ENCODE peak calls at places on chromosomes 11 and 22, in nine cellular contexts. One of them, this sample, is unnamed.
A peak's percentile ranks its signal among the peaks of the same experiment; 100 is the strongest.

GRCh38 chr11:114259551-114259983 is 36.6 kb upstream of the NNMT start:
- DNase-seq in stomach: no peak
- DNase-seq in activated CD4-positive, alpha-beta T cell treated with anti-CD3 and anti-CD28 coated beads, Interleukin-2, amount 10 ng/mL, durations not matched to agents 7 days and 5 days: no peak
- DNase-seq in nucleus accumbens: no peak
- DNase-seq in A549: no peak
- DNase-seq in central memory CD8-positive, alpha-beta T cell: no peak
- DNase-seq in fibroblast of villous mesenchyme: no peak
- DNase-seq in iPS-NIHi11: no peak
- DNase-seq in NCI-H345: peak; percentile 88
- DNase-seq in this sample: no peak

GRCh38 chr11:2810401-2811205 is 75.0 kb downstream of the CDKN1C start:
- DNase-seq in stomach: no peak
- DNase-seq in activated CD4-positive, alpha-beta T cell treated with anti-CD3 and anti-CD28 coated beads, Interleukin-2, amount 10 ng/mL, durations not matched to agents 7 days and 5 days: no peak
- DNase-seq in nucleus accumbens: no peak
- DNase-seq in A549: no peak
- DNase-seq in central memory CD8-positive, alpha-beta T cell: no peak
- DNase-seq in fibroblast of villous mesenchyme: no peak
- DNase-seq in iPS-NIHi11: no peak
- DNase-seq in NCI-H345: no peak
- DNase-seq in this sample: no peak

GRCh38 chr11:62611705-62612365 is 740 bp downstream of the EML3 start:
- DNase-seq in stomach: peak; percentile 57
- DNase-seq in activated CD4-positive, alpha-beta T cell treated with anti-CD3 and anti-CD28 coated beads, Interleukin-2, amount 10 ng/mL, durations not matched to agents 7 days and 5 days: no peak
- DNase-seq in nucleus accumbens: no peak
- DNase-seq in A549: peak; percentile 48
- DNase-seq in central memory CD8-positive, alpha-beta T cell: peak; percentile 48
- DNase-seq in fibroblast of villous mesenchyme: peak; percentile 55
- DNase-seq in iPS-NIHi11: peak; percentile 36
- DNase-seq in NCI-H345: no peak
- DNase-seq in this sample: peak; percentile 53

GRCh38 chr11:43691332-43691731 is 10.8 kb downstream of the HSD17B12 start:
- DNase-seq in stomach: no peak
- DNase-seq in activated CD4-positive, alpha-beta T cell treated with anti-CD3 and anti-CD28 coated beads, Interleukin-2, amount 10 ng/mL, durations not matched to agents 7 days and 5 days: no peak
- DNase-seq in nucleus accumbens: no peak
- DNase-seq in A549: no peak
- DNase-seq in central memory CD8-positive, alpha-beta T cell: no peak
- DNase-seq in fibroblast of villous mesenchyme: no peak
- DNase-seq in iPS-NIHi11: no peak
- DNase-seq in NCI-H345: no peak
- DNase-seq in this sample: no peak

GRCh38 chr11:117734596-117734995 is 62.4 kb downstream of the DSCAML1 start:
- DNase-seq in stomach: no peak
- DNase-seq in activated CD4-positive, alpha-beta T cell treated with anti-CD3 and anti-CD28 coated beads, Interleukin-2, amount 10 ng/mL, durations not matched to agents 7 days and 5 days: no peak
- DNase-seq in nucleus accumbens: peak; percentile 45
- DNase-seq in A549: no peak
- DNase-seq in central memory CD8-positive, alpha-beta T cell: no peak
- DNase-seq in fibroblast of villous mesenchyme: no peak
- DNase-seq in iPS-NIHi11: no peak
- DNase-seq in NCI-H345: peak; percentile 79
- DNase-seq in this sample: no peak

GRCh38 chr11:111812211-111812610 is 46.0 kb upstream of the PPP2R1B start:
- DNase-seq in stomach: no peak
- DNase-seq in activated CD4-positive, alpha-beta T cell treated with anti-CD3 and anti-CD28 coated beads, Interleukin-2, amount 10 ng/mL, durations not matched to agents 7 days and 5 days: no peak
- DNase-seq in nucleus accumbens: no peak
- DNase-seq in A549: no peak
- DNase-seq in central memory CD8-positive, alpha-beta T cell: no peak
- DNase-seq in fibroblast of villous mesenchyme: no peak
- DNase-seq in iPS-NIHi11: no peak
- DNase-seq in NCI-H345: no peak
- DNase-seq in this sample: no peak

GRCh38 chr11:44858796-44859527 is 91.7 kb downstream of the TP53I11 start:
- DNase-seq in stomach: no peak
- DNase-seq in activated CD4-positive, alpha-beta T cell treated with anti-CD3 and anti-CD28 coated beads, Interleukin-2, amount 10 ng/mL, durations not matched to agents 7 days and 5 days: no peak
- DNase-seq in nucleus accumbens: no peak
- DNase-seq in A549: no peak
- DNase-seq in central memory CD8-positive, alpha-beta T cell: no peak
- DNase-seq in fibroblast of villous mesenchyme: peak; percentile 44
- DNase-seq in iPS-NIHi11: no peak
- DNase-seq in NCI-H345: no peak
- DNase-seq in this sample: no peak

GRCh38 chr11:80285076-80285790 is 844.4 kb upstream of the TENM4 start:
- DNase-seq in stomach: no peak
- DNase-seq in activated CD4-positive, alpha-beta T cell treated with anti-CD3 and anti-CD28 coated beads, Interleukin-2, amount 10 ng/mL, durations not matched to agents 7 days and 5 days: no peak
- DNase-seq in nucleus accumbens: no peak
- DNase-seq in A549: no peak
- DNase-seq in central memory CD8-positive, alpha-beta T cell: no peak
- DNase-seq in fibroblast of villous mesenchyme: no peak
- DNase-seq in iPS-NIHi11: no peak
- DNase-seq in NCI-H345: no peak
- DNase-seq in this sample: no peak

GRCh38 chr11:118437046-118437735 is 899 bp downstream of the KMT2A start:
- DNase-seq in stomach: no peak
- DNase-seq in activated CD4-positive, alpha-beta T cell treated with anti-CD3 and anti-CD28 coated beads, Interleukin-2, amount 10 ng/mL, durations not matched to agents 7 days and 5 days: peak; percentile 54
- DNase-seq in nucleus accumbens: no peak
- DNase-seq in A549: peak; percentile 28
- DNase-seq in central memory CD8-positive, alpha-beta T cell: no peak
- DNase-seq in fibroblast of villous mesenchyme: peak; percentile 43
- DNase-seq in iPS-NIHi11: peak; percentile 66
- DNase-seq in NCI-H345: peak; percentile 63
- DNase-seq in this sample: peak; percentile 23

GRCh38 chr11:61106906-61107470 is 4.7 kb downstream of the CD5 start:
- DNase-seq in stomach: no peak
- DNase-seq in activated CD4-positive, alpha-beta T cell treated with anti-CD3 and anti-CD28 coated beads, Interleukin-2, amount 10 ng/mL, durations not matched to agents 7 days and 5 days: no peak
- DNase-seq in nucleus accumbens: no peak
- DNase-seq in A549: no peak
- DNase-seq in central memory CD8-positive, alpha-beta T cell: no peak
- DNase-seq in fibroblast of villous mesenchyme: no peak
- DNase-seq in iPS-NIHi11: no peak
- DNase-seq in NCI-H345: no peak
- DNase-seq in this sample: no peak

GRCh38 chr11:66313321-66314185 is 3.3 kb downstream of the CD248 start:
- DNase-seq in stomach: no peak
- DNase-seq in activated CD4-positive, alpha-beta T cell treated with anti-CD3 and anti-CD28 coated beads, Interleukin-2, amount 10 ng/mL, durations not matched to agents 7 days and 5 days: no peak
- DNase-seq in nucleus accumbens: no peak
- DNase-seq in A549: no peak
- DNase-seq in central memory CD8-positive, alpha-beta T cell: no peak
- DNase-seq in fibroblast of villous mesenchyme: peak; percentile 50
- DNase-seq in iPS-NIHi11: peak; percentile 56
- DNase-seq in NCI-H345: no peak
- DNase-seq in this sample: no peak

GRCh38 chr22:29108137-29108536 is 35.3 kb downstream of the KREMEN1 start:
- DNase-seq in stomach: no peak
- DNase-seq in activated CD4-positive, alpha-beta T cell treated with anti-CD3 and anti-CD28 coated beads, Interleukin-2, amount 10 ng/mL, durations not matched to agents 7 days and 5 days: no peak
- DNase-seq in nucleus accumbens: no peak
- DNase-seq in A549: peak; percentile 38
- DNase-seq in central memory CD8-positive, alpha-beta T cell: no peak
- DNase-seq in fibroblast of villous mesenchyme: peak; percentile 79
- DNase-seq in iPS-NIHi11: no peak
- DNase-seq in NCI-H345: no peak
- DNase-seq in this sample: no peak

GRCh38 chr11:106086135-106086534 is 8.7 kb downstream of the AASDHPPT start:
- DNase-seq in stomach: no peak
- DNase-seq in activated CD4-positive, alpha-beta T cell treated with anti-CD3 and anti-CD28 coated beads, Interleukin-2, amount 10 ng/mL, durations not matched to agents 7 days and 5 days: no peak
- DNase-seq in nucleus accumbens: no peak
- DNase-seq in A549: no peak
- DNase-seq in central memory CD8-positive, alpha-beta T cell: no peak
- DNase-seq in fibroblast of villous mesenchyme: no peak
- DNase-seq in iPS-NIHi11: no peak
- DNase-seq in NCI-H345: no peak
- DNase-seq in this sample: no peak

GRCh38 chr22:43852605-43853327 is 9.5 kb downstream of the SULT4A1 start:
- DNase-seq in stomach: no peak
- DNase-seq in activated CD4-positive, alpha-beta T cell treated with anti-CD3 and anti-CD28 coated beads, Interleukin-2, amount 10 ng/mL, durations not matched to agents 7 days and 5 days: no peak
- DNase-seq in nucleus accumbens: no peak
- DNase-seq in A549: no peak
- DNase-seq in central memory CD8-positive, alpha-beta T cell: no peak
- DNase-seq in fibroblast of villous mesenchyme: no peak
- DNase-seq in iPS-NIHi11: no peak
- DNase-seq in NCI-H345: no peak
- DNase-seq in this sample: no peak

GRCh38 chr22:29151316-29151715 is 54.4 kb upstream of the EMID1 start:
- DNase-seq in stomach: peak; percentile 3
- DNase-seq in activated CD4-positive, alpha-beta T cell treated with anti-CD3 and anti-CD28 coated beads, Interleukin-2, amount 10 ng/mL, durations not matched to agents 7 days and 5 days: no peak
- DNase-seq in nucleus accumbens: no peak
- DNase-seq in A549: no peak
- DNase-seq in central memory CD8-positive, alpha-beta T cell: no peak
- DNase-seq in fibroblast of villous mesenchyme: no peak
- DNase-seq in iPS-NIHi11: peak; percentile 43
- DNase-seq in NCI-H345: no peak
- DNase-seq in this sample: no peak

GRCh38 chr22:25048659-25049657 is 96.4 kb downstream of the KIAA1671 start:
- DNase-seq in stomach: peak; percentile 70
- DNase-seq in activated CD4-positive, alpha-beta T cell treated with anti-CD3 and anti-CD28 coated beads, Interleukin-2, amount 10 ng/mL, durations not matched to agents 7 days and 5 days: peak; percentile 80
- DNase-seq in nucleus accumbens: no peak
- DNase-seq in A549: peak; percentile 64
- DNase-seq in central memory CD8-positive, alpha-beta T cell: peak; percentile 49
- DNase-seq in fibroblast of villous mesenchyme: peak; percentile 62
- DNase-seq in iPS-NIHi11: peak; percentile 90
- DNase-seq in NCI-H345: peak; percentile 44
- DNase-seq in this sample: peak; percentile 49

GRCh38 chr11:119995730-119996491 is 142.0 kb downstream of the TRIM29 start:
- DNase-seq in stomach: no peak
- DNase-seq in activated CD4-positive, alpha-beta T cell treated with anti-CD3 and anti-CD28 coated beads, Interleukin-2, amount 10 ng/mL, durations not matched to agents 7 days and 5 days: no peak
- DNase-seq in nucleus accumbens: no peak
- DNase-seq in A549: no peak
- DNase-seq in central memory CD8-positive, alpha-beta T cell: no peak
- DNase-seq in fibroblast of villous mesenchyme: no peak
- DNase-seq in iPS-NIHi11: peak; percentile 6
- DNase-seq in NCI-H345: no peak
- DNase-seq in this sample: no peak

GRCh38 chr11:132604446-132604845 is 927.9 kb downstream of the OPCML start:
- DNase-seq in stomach: no peak
- DNase-seq in activated CD4-positive, alpha-beta T cell treated with anti-CD3 and anti-CD28 coated beads, Interleukin-2, amount 10 ng/mL, durations not matched to agents 7 days and 5 days: no peak
- DNase-seq in nucleus accumbens: no peak
- DNase-seq in A549: no peak
- DNase-seq in central memory CD8-positive, alpha-beta T cell: no peak
- DNase-seq in fibroblast of villous mesenchyme: peak; percentile 35
- DNase-seq in iPS-NIHi11: no peak
- DNase-seq in NCI-H345: no peak
- DNase-seq in this sample: no peak

GRCh38 chr11:130102457-130103249 is 33.0 kb downstream of the APLP2 start:
- DNase-seq in stomach: no peak
- DNase-seq in activated CD4-positive, alpha-beta T cell treated with anti-CD3 and anti-CD28 coated beads, Interleukin-2, amount 10 ng/mL, durations not matched to agents 7 days and 5 days: no peak
- DNase-seq in nucleus accumbens: no peak
- DNase-seq in A549: no peak
- DNase-seq in central memory CD8-positive, alpha-beta T cell: no peak
- DNase-seq in fibroblast of villous mesenchyme: no peak
- DNase-seq in iPS-NIHi11: no peak
- DNase-seq in NCI-H345: no peak
- DNase-seq in this sample: no peak